ENCODE peak calls at places on chromosomes 2 and 18, in four cellular contexts. K is kidney glomerular epithelial cell, R is progenitor cell of endocrine pancreas, E is endothelial cell of umbilical vein. Y is an unnamed sample.

GRCh38 chr2:64213607-64214275 is 69.5 kb upstream of the PELI1 start:
- DNase-seq in E (no peak), K (no peak), R (no peak), Y (no peak)

GRCh38 chr2:68344031-68344430 is 21.1 kb upstream of the PLEK start:
- DNase-seq in K (no peak), E (no peak), R (no peak), Y (no peak)

GRCh38 chr2:853203-853870 is 97.3 kb upstream of the SNTG2 start:
- DNase-seq in R (no peak), E (no peak), K (no peak), Y (no peak)

GRCh38 chr2:240366901-240367300 is 68.6 kb upstream of the GPC1 start:
- DNase-seq in R (no peak), E (no peak), K (no peak), Y (no peak)

GRCh38 chr18:74784791-74785190 is 187.1 kb downstream of the ZNF407 start:
- DNase-seq in R (no peak), K (no peak), E (no peak), Y (no peak)

GRCh38 chr2:217248312-217248935 is 388.6 kb upstream of the TNP1 start:
- DNase-seq in E (no peak), R (no peak), K (no peak), Y (no peak)

GRCh38 chr2:14628906-14629305 is 3.6 kb upstream of the LRATD1 start:
- DNase-seq in R (no peak), E (no peak), K (no peak), Y (no peak)

GRCh38 chr2:29273704-29274611 is 158.7 kb downstream of the CLIP4 start:
- DNase-seq in E (peak; percentile 7), K (no peak), R (no peak), Y (no peak)

GRCh38 chr2:31729442-31730092 is 148.8 kb upstream of the SRD5A2 start:
- DNase-seq in R (no peak), K (peak; percentile 1), E (peak; percentile 7), Y (peak; percentile 74)

GRCh38 chr2:215535726-215536125 is 99.9 kb upstream of the FN1 start:
- DNase-seq in E (peak; percentile 59), K (no peak), R (no peak), Y (peak; percentile 54)

GRCh38 chr2:40369619-40370397 is 82.1 kb downstream of the SLC8A1 start:
- DNase-seq in R (no peak), E (no peak), K (no peak), Y (peak; percentile 67)

Y was measured in foreskin fibroblast.